ENCODE peak calls at places on chromosomes 2 and 18, in nine cellular contexts. One of them, this sample, is unnamed.
A peak's percentile ranks its signal among the peaks of the same experiment; 100 is the strongest.

GRCh38 chr2:50556934-50557575 is 474.9 kb downstream of the NRXN1 start:
- DNase-seq in AG10803: peak; percentile 6
- DNase-seq in germinal center: no peak
- DNase-seq in CD4-positive, alpha-beta T cell: no peak
- DNase-seq in naive thymus-derived CD8-positive, alpha-beta T cell: no peak
- DNase-seq in HFF-Myc: no peak
- DNase-seq in stimulated activated CD4-positive, alpha-beta T cell treated with anti-CD3 and anti-CD28 coated beads, Interleukin-4, amount 100 ng/mL, for 48 hours: no peak
- DNase-seq in sigmoid colon: no peak
- DNase-seq in psoas muscle: no peak
- DNase-seq in this sample: no peak

GRCh38 chr2:155266579-155266978 is 568.1 kb downstream of the KCNJ3 start:
- DNase-seq in germinal center: no peak
- DNase-seq in stimulated activated CD4-positive, alpha-beta T cell treated with anti-CD3 and anti-CD28 coated beads, Interleukin-4, amount 100 ng/mL, for 48 hours: no peak
- DNase-seq in naive thymus-derived CD8-positive, alpha-beta T cell: no peak
- DNase-seq in HFF-Myc: no peak
- DNase-seq in CD4-positive, alpha-beta T cell: no peak
- DNase-seq in AG10803: no peak
- DNase-seq in sigmoid colon: no peak
- DNase-seq in psoas muscle: no peak
- DNase-seq in this sample: no peak

GRCh38 chr18:59079264-59079972 is 60.3 kb upstream of the SEC11C start:
- DNase-seq in naive thymus-derived CD8-positive, alpha-beta T cell: no peak
- DNase-seq in sigmoid colon: no peak
- DNase-seq in psoas muscle: no peak
- DNase-seq in germinal center: no peak
- DNase-seq in AG10803: no peak
- DNase-seq in HFF-Myc: no peak
- DNase-seq in CD4-positive, alpha-beta T cell: no peak
- DNase-seq in stimulated activated CD4-positive, alpha-beta T cell treated with anti-CD3 and anti-CD28 coated beads, Interleukin-4, amount 100 ng/mL, for 48 hours: no peak
- DNase-seq in this sample: no peak

GRCh38 chr18:61132036-61132435 is 201.2 kb upstream of the CDH20 start:
- DNase-seq in HFF-Myc: no peak
- DNase-seq in stimulated activated CD4-positive, alpha-beta T cell treated with anti-CD3 and anti-CD28 coated beads, Interleukin-4, amount 100 ng/mL, for 48 hours: no peak
- DNase-seq in psoas muscle: no peak
- DNase-seq in germinal center: no peak
- DNase-seq in AG10803: no peak
- DNase-seq in sigmoid colon: no peak
- DNase-seq in CD4-positive, alpha-beta T cell: no peak
- DNase-seq in naive thymus-derived CD8-positive, alpha-beta T cell: no peak
- DNase-seq in this sample: no peak

GRCh38 chr2:86194751-86195054 is 559 bp downstream of the IMMT start:
- DNase-seq in germinal center: no peak
- DNase-seq in HFF-Myc: no peak
- DNase-seq in sigmoid colon: no peak
- DNase-seq in AG10803: no peak
- DNase-seq in naive thymus-derived CD8-positive, alpha-beta T cell: no peak
- DNase-seq in stimulated activated CD4-positive, alpha-beta T cell treated with anti-CD3 and anti-CD28 coated beads, Interleukin-4, amount 100 ng/mL, for 48 hours: no peak
- DNase-seq in psoas muscle: no peak
- DNase-seq in CD4-positive, alpha-beta T cell: no peak
- DNase-seq in this sample: peak; percentile 95

GRCh38 chr2:203583696-203584095 is 48.6 kb upstream of the RAPH1 start:
- DNase-seq in naive thymus-derived CD8-positive, alpha-beta T cell: no peak
- DNase-seq in psoas muscle: no peak
- DNase-seq in sigmoid colon: no peak
- DNase-seq in AG10803: peak; percentile 69
- DNase-seq in stimulated activated CD4-positive, alpha-beta T cell treated with anti-CD3 and anti-CD28 coated beads, Interleukin-4, amount 100 ng/mL, for 48 hours: peak; percentile 26
- DNase-seq in germinal center: peak; percentile 50
- DNase-seq in HFF-Myc: no peak
- DNase-seq in CD4-positive, alpha-beta T cell: no peak
- DNase-seq in this sample: peak; percentile 48

GRCh38 chr2:66512626-66513025 is 77.7 kb downstream of the MEIS1 start:
- DNase-seq in germinal center: no peak
- DNase-seq in stimulated activated CD4-positive, alpha-beta T cell treated with anti-CD3 and anti-CD28 coated beads, Interleukin-4, amount 100 ng/mL, for 48 hours: no peak
- DNase-seq in AG10803: peak; percentile 25
- DNase-seq in naive thymus-derived CD8-positive, alpha-beta T cell: no peak
- DNase-seq in sigmoid colon: no peak
- DNase-seq in CD4-positive, alpha-beta T cell: no peak
- DNase-seq in HFF-Myc: no peak
- DNase-seq in psoas muscle: no peak
- DNase-seq in this sample: no peak

GRCh38 chr2:47558116-47559078 is 155.4 kb downstream of the MSH2 start:
- DNase-seq in stimulated activated CD4-positive, alpha-beta T cell treated with anti-CD3 and anti-CD28 coated beads, Interleukin-4, amount 100 ng/mL, for 48 hours: no peak
- DNase-seq in AG10803: peak; percentile 27
- DNase-seq in psoas muscle: no peak
- DNase-seq in CD4-positive, alpha-beta T cell: no peak
- DNase-seq in sigmoid colon: peak; percentile 52
- DNase-seq in naive thymus-derived CD8-positive, alpha-beta T cell: no peak
- DNase-seq in germinal center: no peak
- DNase-seq in HFF-Myc: no peak
- DNase-seq in this sample: peak; percentile 22

GRCh38 chr2:62939735-62940491 is 110.7 kb upstream of the OTX1 start:
- DNase-seq in CD4-positive, alpha-beta T cell: no peak
- DNase-seq in psoas muscle: no peak
- DNase-seq in AG10803: peak; percentile 88
- DNase-seq in HFF-Myc: peak; percentile 11
- DNase-seq in naive thymus-derived CD8-positive, alpha-beta T cell: no peak
- DNase-seq in stimulated activated CD4-positive, alpha-beta T cell treated with anti-CD3 and anti-CD28 coated beads, Interleukin-4, amount 100 ng/mL, for 48 hours: no peak
- DNase-seq in germinal center: no peak
- DNase-seq in sigmoid colon: no peak
- DNase-seq in this sample: peak; percentile 66

GRCh38 chr2:145751634-145752033 is 1231.7 kb upstream of the ZEB2 start:
- DNase-seq in sigmoid colon: no peak
- DNase-seq in germinal center: peak; percentile 45
- DNase-seq in stimulated activated CD4-positive, alpha-beta T cell treated with anti-CD3 and anti-CD28 coated beads, Interleukin-4, amount 100 ng/mL, for 48 hours: no peak
- DNase-seq in CD4-positive, alpha-beta T cell: no peak
- DNase-seq in AG10803: peak; percentile 57
- DNase-seq in naive thymus-derived CD8-positive, alpha-beta T cell: peak; percentile 2
- DNase-seq in psoas muscle: no peak
- DNase-seq in HFF-Myc: no peak
- DNase-seq in this sample: peak; percentile 14